ENCODE peak calls at places on chromosomes 13 and 19, in four cellular contexts. N is PC-3, G is tibial artery, A is colonic mucosa. M is an unnamed sample.

GRCh38 chr19:7874080-7874856 is at the start of gene PRR36:
- DNase-seq in N (peak; percentile 80), G (no peak), A (no peak), M (no peak)

GRCh38 chr13:41791056-41791455 is 169.9 kb downstream of the VWA8 start:
- DNase-seq in N (no peak), G (no peak), A (no peak), M (peak; percentile 52)

GRCh38 chr13:30186644-30187431 is 120.5 kb downstream of the KATNAL1 start:
- DNase-seq in N (no peak), G (no peak), A (no peak), M (no peak)

GRCh38 chr13:89930861-89931260 is 1416.6 kb upstream of the MIR17HG start:
- DNase-seq in N (no peak), G (no peak), A (no peak), M (no peak)

GRCh38 chr13:58181111-58181510 is 549.6 kb downstream of the PCDH17 start:
- DNase-seq in N (no peak), G (no peak), A (no peak), M (no peak)

GRCh38 chr19:7818806-7819205 is 11.2 kb upstream of the EVI5L start:
- DNase-seq in N (no peak), G (no peak), A (no peak), M (no peak)

GRCh38 chr13:87669379-87669978 is 1.7 kb upstream of the SLITRK5 start:
- DNase-seq in N (peak; percentile 59), G (no peak), A (no peak), M (no peak)

GRCh38 chr13:22648325-22648758 is 532.4 kb upstream of the SGCG start:
- DNase-seq in N (no peak), G (no peak), A (no peak), M (no peak)

GRCh38 chr19:52170304-52170703 is 1.1 kb downstream of the ZNF836 start:
- DNase-seq in N (no peak), G (no peak), A (no peak), M (no peak)

GRCh38 chr19:36081385-36081784 is 26.7 kb downstream of the WDR62 start:
- DNase-seq in N (no peak), G (no peak), A (no peak), M (peak; percentile 38)

GRCh38 chr13:110715395-110716234 is 2.1 kb downstream of the ING1 start:
- DNase-seq in N (peak; percentile 96), G (peak; percentile 99), A (peak; percentile 99), M (peak; percentile 99)

GRCh38 chr13:111927181-111927540 is 139.8 kb upstream of the SOX1 start:
- DNase-seq in N (no peak), G (no peak), A (no peak), M (no peak)

GRCh38 chr13:100409132-100409531 is 179.5 kb downstream of the GGACT start:
- DNase-seq in N (no peak), G (no peak), A (no peak), M (no peak)

GRCh38 chr13:51125495-51126226 is 14.6 kb upstream of the C13orf42 start:
- DNase-seq in N (peak; percentile 61), G (peak; percentile 45), A (peak; percentile 43), M (peak; percentile 35)

DNA sequence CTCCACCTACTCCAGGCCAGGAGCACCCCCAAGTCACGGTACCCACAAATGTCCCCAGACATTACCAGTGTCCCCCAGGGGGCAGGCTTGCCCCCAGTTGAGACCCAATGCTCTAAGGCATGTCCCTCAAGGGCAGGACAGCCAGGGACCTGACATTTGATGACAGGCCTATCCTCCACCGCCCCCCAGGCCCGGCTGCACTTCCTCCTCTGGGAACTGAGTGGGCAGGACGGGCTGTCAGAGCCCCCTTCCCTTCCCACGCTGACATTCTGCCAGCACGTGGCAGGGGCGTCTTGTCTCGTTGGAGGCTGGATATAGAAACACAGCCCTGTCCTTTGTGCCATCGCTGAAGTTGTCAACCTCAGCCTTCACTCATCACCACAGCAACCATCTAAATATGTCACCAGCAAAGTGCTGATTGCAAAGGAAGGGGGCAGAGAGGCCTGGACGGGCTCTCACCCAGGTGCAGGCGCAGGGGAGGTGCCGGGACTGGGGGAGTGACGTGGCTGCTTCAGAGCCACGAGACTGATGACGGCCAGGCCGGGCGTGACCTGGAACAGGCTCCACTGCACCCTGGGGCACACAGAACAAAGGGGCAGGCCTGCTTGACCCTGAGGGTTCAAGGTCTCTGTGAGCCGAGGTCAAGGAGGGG is 38.4 kb downstream of the GNG7 start:
- DNase-seq in N (no peak), G (no peak), A (no peak), M (no peak)
- TF ChIP-seq CTCF in N (no peak), G (no peak), A (no peak), M (peak; percentile 5)

GRCh38 chr13:46468570-46468969 is 81.5 kb upstream of the RUBCNL start:
- DNase-seq in N (no peak), G (no peak), A (no peak), M (no peak)

GRCh38 chr13:46469064-46469463 is 82.0 kb upstream of the RUBCNL start:
- DNase-seq in N (peak; percentile 26), G (no peak), A (no peak), M (peak; percentile 71)

DNA sequence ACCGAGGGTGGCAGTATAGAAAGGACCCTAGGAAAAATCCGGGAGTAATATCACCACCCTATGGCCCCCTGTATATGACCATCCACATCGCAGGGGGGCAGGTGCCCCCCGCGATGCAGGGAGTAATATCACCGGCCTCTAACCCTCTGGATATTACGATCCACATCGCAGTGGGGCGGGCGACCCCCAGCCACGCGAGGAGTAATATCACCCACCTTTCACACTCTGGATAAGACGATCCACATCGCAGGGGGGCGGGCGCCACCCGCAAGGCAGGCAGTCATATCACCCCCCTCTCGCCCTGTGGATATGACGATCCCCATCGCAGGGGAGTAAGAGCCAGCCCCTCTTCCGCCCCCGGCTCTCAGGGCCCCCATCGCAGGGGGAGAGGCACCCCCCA is 76.7 kb upstream of the RUBCNL start:
- DNase-seq in N (no peak), G (no peak), A (no peak), M (no peak)
- TF ChIP-seq CTCF in N (no peak), G (no peak), A (no peak), M (no peak)

GRCh38 chr19:47280183-47280797 is 5.6 kb downstream of the INAFM1 start:
- DNase-seq in N (peak; percentile 44), G (no peak), A (no peak), M (no peak)
- TF ChIP-seq CTCF in N (peak; percentile 38), G (peak; percentile 15), A (peak; percentile 23), M (peak; percentile 51)

DNA sequence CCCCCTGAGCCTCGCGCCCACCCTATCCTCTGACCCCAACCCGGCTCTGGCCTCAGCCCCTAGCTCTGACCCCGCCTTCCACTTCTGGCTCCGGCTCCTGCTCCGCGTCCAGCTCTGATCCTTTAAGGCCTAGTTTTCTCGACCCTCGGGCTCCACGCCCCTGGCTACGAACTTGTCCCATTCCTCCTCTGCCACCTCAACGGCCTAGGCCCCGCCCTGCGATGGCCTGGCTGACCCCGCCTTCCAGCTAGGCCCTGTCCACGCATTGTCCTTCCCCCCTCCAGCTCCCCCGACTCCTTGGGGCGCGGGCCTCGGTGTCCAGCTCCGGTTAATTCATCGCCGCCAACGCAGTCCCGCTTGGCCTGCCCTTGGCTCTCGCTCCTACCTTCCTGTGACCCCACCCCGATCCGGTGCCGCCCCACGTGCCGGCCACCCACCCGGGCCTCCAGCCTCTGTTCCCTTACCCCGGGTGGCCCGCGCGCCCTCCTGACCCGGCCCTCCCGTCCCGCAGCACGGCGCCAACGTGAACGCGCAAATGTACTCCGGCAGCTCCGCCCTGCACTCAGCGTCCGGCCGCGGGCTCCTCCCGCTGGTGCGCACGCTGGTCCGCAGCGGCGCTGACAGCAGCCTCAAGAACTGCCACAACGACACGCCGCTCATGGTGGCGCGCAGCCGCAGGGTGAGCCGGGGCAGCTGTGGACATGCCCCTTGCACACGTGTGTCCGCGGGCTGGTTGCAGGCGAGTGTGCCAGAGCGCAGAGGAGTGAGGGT is 9.4 kb downstream of the BCL3 start:
- DNase-seq in N (no peak), G (peak; percentile 77), A (no peak), M (peak; percentile 93)
- TF ChIP-seq CTCF in N (no peak), G (no peak), A (no peak), M (peak; percentile 14)

GRCh38 chr19:6732803-6733337 is 4.5 kb downstream of the GPR108 start:
- DNase-seq in N (no peak), G (no peak), A (no peak), M (no peak)

GRCh38 chr19:6734096-6734696 is 3.2 kb downstream of the GPR108 start:
- DNase-seq in N (no peak), G (no peak), A (no peak), M (no peak)

GRCh38 chr19:6731822-6732221 is 5.6 kb downstream of the GPR108 start:
- DNase-seq in N (no peak), G (no peak), A (no peak), M (no peak)

GRCh38 chr19:6735181-6735891 is 2.0 kb downstream of the GPR108 start:
- DNase-seq in N (no peak), G (no peak), A (no peak), M (no peak)

DNA sequence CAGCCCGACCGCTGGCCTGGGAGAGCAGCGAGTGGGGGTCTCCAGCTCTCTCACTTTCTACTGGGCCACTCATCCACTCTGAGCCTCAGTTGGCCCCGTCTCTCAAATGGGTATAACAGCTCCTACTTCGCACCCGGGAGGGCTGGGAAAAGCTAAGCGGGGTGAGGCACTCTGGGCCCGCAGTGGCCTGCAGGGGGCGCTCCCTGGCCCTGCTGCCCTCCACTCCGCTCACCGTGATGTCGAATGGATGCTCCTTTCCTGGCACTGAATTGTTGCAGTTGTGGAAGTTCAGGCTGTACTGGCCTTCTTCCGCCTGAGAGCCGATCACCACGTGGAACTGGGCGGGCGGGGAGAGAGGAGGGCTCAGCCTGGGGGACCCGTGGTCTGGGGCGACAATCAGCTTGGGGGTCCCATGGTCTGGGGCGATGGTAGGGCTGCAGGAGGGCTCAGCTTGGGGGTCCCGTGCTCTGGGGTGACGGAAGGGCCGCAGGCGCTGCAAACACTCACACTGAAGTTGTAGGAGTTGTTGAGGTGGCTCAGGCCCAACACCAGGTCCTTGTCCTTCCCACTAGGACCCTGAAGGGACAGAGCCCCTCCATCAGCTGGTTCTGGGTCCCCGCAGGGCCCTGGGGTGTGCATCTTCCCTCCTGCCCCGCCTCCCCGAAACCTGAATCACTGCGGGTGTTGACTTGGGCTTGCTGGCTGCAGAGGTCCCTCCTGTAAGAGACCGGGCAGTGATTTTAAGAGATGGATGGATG is 3.9 kb downstream of the GPR108 start:
- DNase-seq in N (no peak), G (no peak), A (no peak), M (no peak)
- TF ChIP-seq CTCF in N (peak; percentile 52), G (no peak), A (no peak), M (no peak)

GRCh38 chr13:67643656-67644055 is 413.5 kb upstream of the PCDH9 start:
- DNase-seq in N (no peak), G (no peak), A (no peak), M (no peak)
- TF ChIP-seq CTCF in N (peak; percentile 11), G (no peak), A (no peak), M (no peak)

GRCh38 chr19:45717131-45717982 is 13.3 kb downstream of the FBXO46 start:
- DNase-seq in N (peak; percentile 97), G (peak; percentile 99), A (peak; percentile 99), M (peak; percentile 100)
- TF ChIP-seq CTCF in N (no peak), G (peak; percentile 22), A (no peak), M (peak; percentile 11)

M was measured in foreskin fibroblast.